ENCODE peak calls at places on chromosomes 7 and 10, in seven cellular contexts. S is transverse colon, I is IMR-90, L is prostate gland, A is tibial nerve, H is A549, T is gastrocnemius medialis. B is an unnamed sample.

GRCh38 chr10:88386204-88386877 is 196.8 kb downstream of the RNLS start:
- DNase-seq in S (no peak), H (peak), A (no peak), I (no peak), L (no peak), T (no peak), B (peak)

GRCh38 chr10:94225589-94225988 is 137.2 kb downstream of the NOC3L start:
- DNase-seq in I (no peak), A (no peak), S (no peak), L (no peak), T (no peak), H (peak), B (no peak)

GRCh38 chr7:148821422-148821821 is 62.7 kb downstream of the EZH2 start:
- DNase-seq in I (no peak), A (no peak), T (no peak), L (no peak), H (no peak), S (no peak), B (no peak)

GRCh38 chr10:112247791-112248190 is 35.4 kb upstream of the TECTB start:
- DNase-seq in S (no peak), H (no peak), L (no peak), A (no peak), T (no peak), I (no peak), B (no peak)

GRCh38 chr10:113922787-113923570 is 68.5 kb downstream of the NHLRC2 start:
- DNase-seq in S (no peak), A (no peak), H (no peak), L (no peak), T (no peak), I (no peak), B (no peak)

GRCh38 chr10:130179640-130180039 is 43.4 kb downstream of the GLRX3 start:
- DNase-seq in T (no peak), I (peak), L (no peak), A (peak), S (no peak), H (peak), B (no peak)

GRCh38 chr10:112532053-112532658 is 85.1 kb downstream of the VTI1A start:
- DNase-seq in S (no peak), L (no peak), H (no peak), I (peak), T (no peak), A (no peak), B (no peak)

GRCh38 chr7:85023066-85023687 is 163.7 kb downstream of the SEMA3D start:
- DNase-seq in I (peak), T (no peak), H (no peak), A (peak), S (no peak), L (peak), B (peak)

GRCh38 chr10:128443925-128444324 is 317.7 kb upstream of the MKI67 start:
- DNase-seq in S (no peak), I (no peak), T (no peak), A (no peak), H (no peak), L (no peak), B (no peak)

GRCh38 chr10:78543749-78544446 is 510.2 kb downstream of the RPS24 start:
- DNase-seq in I (peak), H (no peak), A (peak), L (peak), S (peak), T (peak), B (peak)

GRCh38 chr10:114634607-114634974 is 23.5 kb downstream of the ABLIM1 start:
- DNase-seq in I (peak), A (peak), T (no peak), H (peak), L (peak), S (no peak), B (peak)

GRCh38 chr7:130032698-130033097 is 18.5 kb downstream of the ZC3HC1 start:
- DNase-seq in L (no peak), S (no peak), T (no peak), I (no peak), A (no peak), H (no peak), B (no peak)

GRCh38 chr7:23017303-23017702 is 3.4 kb upstream of the HYCC1 start:
- DNase-seq in A (no peak), H (no peak), I (no peak), T (no peak), L (no peak), S (no peak), B (no peak)

GRCh38 chr10:121325490-121326231 is 272.6 kb downstream of the FGFR2 start:
- DNase-seq in A (no peak), L (no peak), I (no peak), T (no peak), H (peak), S (no peak), B (no peak)

GRCh38 chr10:124032982-124033886 is 60.2 kb downstream of the CHST15 start:
- DNase-seq in S (no peak), L (no peak), T (no peak), I (peak), A (no peak), H (no peak), B (no peak)
- H3K27ac ChIP-seq in S (peak), L (no peak), T (no peak), I (no peak), A (no peak), H (no peak), B (no peak)

GRCh38 chr7:41537024-41537423 is 165.9 kb downstream of the INHBA start:
- DNase-seq in I (no peak), S (no peak), H (no peak), A (no peak), T (no peak), L (no peak), B (no peak)
- TF ChIP-seq POLR2A in I (no peak), S (no peak), H (no peak), A (no peak), T (no peak), L (no peak), B (no peak)

GRCh38 chr10:1448252-1448901 is 288.9 kb downstream of the ADARB2 start:
- DNase-seq in T (no peak), H (no peak), S (no peak), L (peak), A (no peak), I (no peak), B (no peak)

GRCh38 chr10:1454428-1454827 is 282.9 kb downstream of the ADARB2 start:
- DNase-seq in A (no peak), I (no peak), L (no peak), S (no peak), T (no peak), H (no peak), B (no peak)

GRCh38 chr10:1452777-1453176 is 284.5 kb downstream of the ADARB2 start:
- DNase-seq in T (no peak), H (no peak), L (no peak), A (no peak), S (no peak), I (no peak), B (no peak)

GRCh38 chr10:1449806-1450205 is 287.5 kb downstream of the ADARB2 start:
- DNase-seq in S (no peak), I (no peak), T (no peak), A (no peak), H (no peak), L (no peak), B (no peak)

DNA sequence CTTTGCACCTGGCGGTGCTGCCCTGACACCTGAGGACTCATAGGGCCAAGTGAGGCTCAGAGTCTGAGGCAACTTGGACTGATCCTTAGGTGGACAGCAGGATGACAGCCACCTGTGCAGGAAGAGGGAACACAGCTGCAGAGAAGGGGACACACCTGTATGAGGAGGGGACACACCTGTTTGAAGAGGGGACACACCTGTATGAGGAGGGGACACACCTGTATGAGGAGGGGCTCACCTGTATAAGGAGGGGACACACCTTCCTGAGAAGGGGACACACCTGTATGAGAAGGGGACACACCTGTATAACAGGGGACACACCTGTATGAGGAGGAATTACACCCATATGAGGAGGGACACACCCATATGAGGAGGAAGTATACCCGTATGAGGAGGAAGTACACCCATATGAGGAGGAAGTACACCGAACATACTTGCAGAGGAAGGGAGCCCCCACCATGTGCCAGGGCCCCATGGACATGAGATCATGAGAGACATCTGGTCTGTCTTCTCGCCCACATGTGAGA is 285.9 kb downstream of the ADARB2 start:
- DNase-seq in A (no peak), H (no peak), I (no peak), S (no peak), L (no peak), T (no peak), B (no peak)
- H3K27ac ChIP-seq in A (no peak), H (no peak), I (no peak), S (peak), L (no peak), T (no peak), B (no peak)

GRCh38 chr7:7294914-7295313 is 112.6 kb downstream of the C1GALT1 start:
- DNase-seq in H (no peak), S (no peak), L (no peak), I (no peak), T (no peak), A (no peak), B (no peak)

GRCh38 chr7:7293092-7293491 is 110.7 kb downstream of the C1GALT1 start:
- DNase-seq in T (no peak), L (no peak), H (no peak), A (no peak), S (no peak), I (no peak), B (no peak)

GRCh38 chr7:7292085-7292484 is 109.7 kb downstream of the C1GALT1 start:
- DNase-seq in T (no peak), S (no peak), A (no peak), L (no peak), I (no peak), H (no peak), B (no peak)

GRCh38 chr7:7290429-7291122 is 108.2 kb downstream of the C1GALT1 start:
- DNase-seq in S (no peak), H (no peak), I (no peak), L (no peak), T (no peak), A (no peak), B (no peak)

GRCh38 chr7:7292608-7293007 is 110.3 kb downstream of the C1GALT1 start:
- DNase-seq in S (no peak), L (no peak), H (no peak), A (no peak), I (no peak), T (no peak), B (no peak)
- TF ChIP-seq POLR2A in S (no peak), L (no peak), H (no peak), A (no peak), I (no peak), T (no peak), B (no peak)